ENCODE peak calls at places on chromosomes 2 and 18, in eight cellular contexts. One of them, this sample, is unnamed. For H3K27me3 and H3K36me3, the result is how much of the 10 kb centered on the place peaks cover.

GRCh38 chr2:128494307-128494639 is 175.6 kb upstream of the HS6ST1 start:
- DNase-seq in HCT116: no peak
- DNase-seq in IMR-90: no peak
- DNase-seq in effector memory CD4-positive, alpha-beta T cell: no peak
- DNase-seq in SK-N-SH: peak
- DNase-seq in GM12878: no peak
- DNase-seq in breast epithelium: no peak
- DNase-seq in endodermal cell: no peak
- DNase-seq in this sample: no peak

GRCh38 chr2:236942554-236942953 is 143.1 kb upstream of the COPS8 start:
- DNase-seq in HCT116: no peak
- DNase-seq in IMR-90: no peak
- DNase-seq in effector memory CD4-positive, alpha-beta T cell: no peak
- DNase-seq in SK-N-SH: no peak
- DNase-seq in GM12878: no peak
- DNase-seq in breast epithelium: no peak
- DNase-seq in endodermal cell: no peak
- DNase-seq in this sample: no peak

GRCh38 chr2:240513544-240514287 is 44.1 kb downstream of the ANKMY1 start:
- DNase-seq in HCT116: peak
- DNase-seq in IMR-90: peak
- DNase-seq in effector memory CD4-positive, alpha-beta T cell: peak
- DNase-seq in SK-N-SH: peak
- DNase-seq in GM12878: peak
- DNase-seq in breast epithelium: peak
- DNase-seq in endodermal cell: peak
- DNase-seq in this sample: peak

GRCh38 chr2:241768850-241769249 is 7.8 kb upstream of the GAL3ST2 start:
- DNase-seq in HCT116: no peak
- DNase-seq in IMR-90: no peak
- DNase-seq in effector memory CD4-positive, alpha-beta T cell: no peak
- DNase-seq in SK-N-SH: peak
- DNase-seq in GM12878: no peak
- DNase-seq in breast epithelium: peak
- DNase-seq in endodermal cell: no peak
- DNase-seq in this sample: peak

GRCh38 chr2:201949036-201950012 is 84.3 kb upstream of the FZD7 start:
- DNase-seq in HCT116: no peak
- DNase-seq in IMR-90: peak
- DNase-seq in effector memory CD4-positive, alpha-beta T cell: no peak
- DNase-seq in SK-N-SH: peak
- DNase-seq in GM12878: no peak
- DNase-seq in breast epithelium: no peak
- DNase-seq in endodermal cell: peak
- DNase-seq in this sample: peak

GRCh38 chr2:205721057-205721767 is 38.9 kb downstream of the NRP2 start:
- DNase-seq in HCT116: no peak
- DNase-seq in IMR-90: no peak
- DNase-seq in effector memory CD4-positive, alpha-beta T cell: no peak
- DNase-seq in SK-N-SH: no peak
- DNase-seq in GM12878: no peak
- DNase-seq in breast epithelium: no peak
- DNase-seq in endodermal cell: peak
- DNase-seq in this sample: peak

GRCh38 chr2:159046966-159047365 is 78.5 kb downstream of the TANC1 start:
- DNase-seq in HCT116: no peak
- DNase-seq in IMR-90: peak
- DNase-seq in effector memory CD4-positive, alpha-beta T cell: no peak
- DNase-seq in SK-N-SH: no peak
- DNase-seq in GM12878: no peak
- DNase-seq in breast epithelium: no peak
- DNase-seq in endodermal cell: no peak
- DNase-seq in this sample: no peak

GRCh38 chr2:232439758-232440135 is 16.2 kb upstream of the ALPI start:
- DNase-seq in HCT116: no peak
- DNase-seq in IMR-90: no peak
- DNase-seq in effector memory CD4-positive, alpha-beta T cell: no peak
- DNase-seq in SK-N-SH: peak
- DNase-seq in GM12878: no peak
- DNase-seq in breast epithelium: no peak
- DNase-seq in endodermal cell: peak
- DNase-seq in this sample: peak

GRCh38 chr2:216829533-216829932 is 30.3 kb downstream of the TNP1 start:
- DNase-seq in HCT116: no peak
- DNase-seq in IMR-90: peak
- DNase-seq in effector memory CD4-positive, alpha-beta T cell: no peak
- DNase-seq in SK-N-SH: no peak
- DNase-seq in GM12878: no peak
- DNase-seq in breast epithelium: peak
- DNase-seq in endodermal cell: no peak
- DNase-seq in this sample: no peak

GRCh38 chr2:9770308-9771100 is 72.8 kb upstream of the TAF1B start:
- DNase-seq in HCT116: peak
- DNase-seq in IMR-90: peak
- DNase-seq in effector memory CD4-positive, alpha-beta T cell: peak
- DNase-seq in SK-N-SH: peak
- DNase-seq in GM12878: no peak
- DNase-seq in breast epithelium: peak
- DNase-seq in endodermal cell: peak
- DNase-seq in this sample: peak

GRCh38 chr2:197011777-197012641 is 85.5 kb upstream of the PGAP1 start:
- DNase-seq in HCT116: peak
- DNase-seq in IMR-90: peak
- DNase-seq in effector memory CD4-positive, alpha-beta T cell: no peak
- DNase-seq in SK-N-SH: peak
- DNase-seq in GM12878: no peak
- DNase-seq in breast epithelium: no peak
- DNase-seq in endodermal cell: no peak
- DNase-seq in this sample: peak

GRCh38 chr2:237254911-237255578 is 158.9 kb downstream of the COL6A3 start:
- DNase-seq in HCT116: no peak
- DNase-seq in IMR-90: peak
- DNase-seq in effector memory CD4-positive, alpha-beta T cell: no peak
- DNase-seq in SK-N-SH: no peak
- DNase-seq in GM12878: no peak
- DNase-seq in breast epithelium: no peak
- DNase-seq in endodermal cell: no peak
- DNase-seq in this sample: no peak

GRCh38 chr2:166917433-166917832 is 29.2 kb downstream of the XIRP2 start:
- DNase-seq in HCT116: no peak
- DNase-seq in IMR-90: peak
- DNase-seq in effector memory CD4-positive, alpha-beta T cell: no peak
- DNase-seq in SK-N-SH: no peak
- DNase-seq in GM12878: no peak
- DNase-seq in breast epithelium: no peak
- DNase-seq in endodermal cell: no peak
- DNase-seq in this sample: no peak

GRCh38 chr2:73163522-73164367 is 38.6 kb upstream of the NOTO start:
- DNase-seq in HCT116: peak
- DNase-seq in IMR-90: peak
- DNase-seq in effector memory CD4-positive, alpha-beta T cell: peak
- DNase-seq in SK-N-SH: peak
- DNase-seq in GM12878: no peak
- DNase-seq in breast epithelium: no peak
- DNase-seq in endodermal cell: peak
- DNase-seq in this sample: peak

GRCh38 chr18:11178951-11179549 is 29.7 kb upstream of the PIEZO2 start:
- DNase-seq in HCT116: no peak
- DNase-seq in IMR-90: no peak
- DNase-seq in effector memory CD4-positive, alpha-beta T cell: no peak
- DNase-seq in SK-N-SH: no peak
- DNase-seq in GM12878: no peak
- DNase-seq in breast epithelium: peak
- DNase-seq in endodermal cell: no peak
- DNase-seq in this sample: no peak

GRCh38 chr2:37301408-37301807 is 23.2 kb downstream of the PRKD3 start:
- DNase-seq in HCT116: no peak
- DNase-seq in IMR-90: no peak
- DNase-seq in effector memory CD4-positive, alpha-beta T cell: no peak
- DNase-seq in SK-N-SH: no peak
- DNase-seq in GM12878: no peak
- DNase-seq in breast epithelium: no peak
- DNase-seq in endodermal cell: no peak
- DNase-seq in this sample: no peak

GRCh38 chr2:24919100-24919976 is 699 bp downstream of the ADCY3 start:
- DNase-seq in HCT116: no peak
- DNase-seq in IMR-90: peak
- DNase-seq in effector memory CD4-positive, alpha-beta T cell: peak
- DNase-seq in SK-N-SH: peak
- DNase-seq in GM12878: no peak
- DNase-seq in breast epithelium: no peak
- DNase-seq in endodermal cell: peak
- DNase-seq in this sample: peak

GRCh38 chr18:74963820-74964446 is 245.0 kb downstream of the PTGR3 start:
- DNase-seq in HCT116: peak
- DNase-seq in IMR-90: peak
- DNase-seq in effector memory CD4-positive, alpha-beta T cell: no peak
- DNase-seq in SK-N-SH: peak
- DNase-seq in GM12878: no peak
- DNase-seq in breast epithelium: no peak
- DNase-seq in endodermal cell: peak
- DNase-seq in this sample: peak

GRCh38 chr2:127175406-127175805 is 44.7 kb downstream of the CYP27C1 start:
- DNase-seq in HCT116: no peak
- DNase-seq in IMR-90: peak
- DNase-seq in effector memory CD4-positive, alpha-beta T cell: no peak
- DNase-seq in SK-N-SH: no peak
- DNase-seq in GM12878: no peak
- DNase-seq in breast epithelium: no peak
- DNase-seq in endodermal cell: peak
- DNase-seq in this sample: no peak

GRCh38 chr2:36556847-36557246 is 41.1 kb downstream of the FEZ2 start:
- DNase-seq in HCT116: no peak
- DNase-seq in IMR-90: peak
- DNase-seq in effector memory CD4-positive, alpha-beta T cell: no peak
- DNase-seq in SK-N-SH: no peak
- DNase-seq in GM12878: no peak
- DNase-seq in breast epithelium: no peak
- DNase-seq in endodermal cell: no peak
- DNase-seq in this sample: no peak

GRCh38 chr2:45813003-45813601 is 161.6 kb downstream of the PRKCE start:
- DNase-seq in HCT116: no peak
- DNase-seq in IMR-90: peak
- DNase-seq in effector memory CD4-positive, alpha-beta T cell: no peak
- DNase-seq in SK-N-SH: peak
- DNase-seq in GM12878: no peak
- DNase-seq in breast epithelium: no peak
- DNase-seq in endodermal cell: no peak
- DNase-seq in this sample: no peak

GRCh38 chr2:40746150-40746549 is 294.3 kb upstream of the SLC8A1 start:
- DNase-seq in HCT116: no peak
- DNase-seq in IMR-90: no peak
- DNase-seq in effector memory CD4-positive, alpha-beta T cell: no peak
- DNase-seq in SK-N-SH: no peak
- DNase-seq in GM12878: no peak
- DNase-seq in breast epithelium: no peak
- DNase-seq in endodermal cell: no peak
- DNase-seq in this sample: no peak

GRCh38 chr2:157427922-157428303 is 16.0 kb downstream of the CYTIP start:
- DNase-seq in HCT116: no peak
- DNase-seq in IMR-90: no peak
- DNase-seq in effector memory CD4-positive, alpha-beta T cell: no peak
- DNase-seq in SK-N-SH: no peak
- DNase-seq in GM12878: no peak
- DNase-seq in breast epithelium: no peak
- DNase-seq in endodermal cell: no peak
- DNase-seq in this sample: no peak

GRCh38 chr2:213251618-213252017 is 32.6 kb upstream of the SPAG16 start:
- DNase-seq in HCT116: peak
- DNase-seq in IMR-90: peak
- DNase-seq in effector memory CD4-positive, alpha-beta T cell: no peak
- DNase-seq in SK-N-SH: peak
- DNase-seq in GM12878: no peak
- DNase-seq in breast epithelium: no peak
- DNase-seq in endodermal cell: no peak
- DNase-seq in this sample: peak
- H3K4me3 ChIP-seq in HCT116: no peak
- H3K4me3 ChIP-seq in IMR-90: no peak
- H3K4me3 ChIP-seq in effector memory CD4-positive, alpha-beta T cell: no peak
- H3K4me3 ChIP-seq in SK-N-SH: peak
- H3K4me3 ChIP-seq in GM12878: no peak
- H3K4me3 ChIP-seq in breast epithelium: no peak
- H3K4me3 ChIP-seq in endodermal cell: no peak
- H3K4me3 ChIP-seq in this sample: no peak

GRCh38 chr18:31042068-31042390 is 513 bp downstream of the DSC3 start:
- DNase-seq in HCT116: no peak
- DNase-seq in IMR-90: no peak
- DNase-seq in effector memory CD4-positive, alpha-beta T cell: no peak
- DNase-seq in SK-N-SH: no peak
- DNase-seq in GM12878: no peak
- DNase-seq in breast epithelium: no peak
- DNase-seq in endodermal cell: no peak
- DNase-seq in this sample: no peak

GRCh38 chr18:31040982-31041345 is 1.6 kb downstream of the DSC3 start:
- DNase-seq in HCT116: no peak
- DNase-seq in IMR-90: no peak
- DNase-seq in effector memory CD4-positive, alpha-beta T cell: no peak
- DNase-seq in SK-N-SH: peak
- DNase-seq in GM12878: no peak
- DNase-seq in breast epithelium: no peak
- DNase-seq in endodermal cell: peak
- DNase-seq in this sample: peak

GRCh38 chr18:31042391-31043181 is at the start of gene DSC3:
- DNase-seq in HCT116: no peak
- DNase-seq in IMR-90: no peak
- DNase-seq in effector memory CD4-positive, alpha-beta T cell: no peak
- DNase-seq in SK-N-SH: peak
- DNase-seq in GM12878: no peak
- DNase-seq in breast epithelium: peak
- DNase-seq in endodermal cell: peak
- DNase-seq in this sample: peak

GRCh38 chr18:31039426-31039825 is 3.1 kb downstream of the DSC3 start:
- DNase-seq in HCT116: no peak
- DNase-seq in IMR-90: no peak
- DNase-seq in effector memory CD4-positive, alpha-beta T cell: no peak
- DNase-seq in SK-N-SH: no peak
- DNase-seq in GM12878: no peak
- DNase-seq in breast epithelium: no peak
- DNase-seq in endodermal cell: no peak
- DNase-seq in this sample: no peak

GRCh38 chr18:31041346-31042067 is 1.0 kb downstream of the DSC3 start:
- DNase-seq in HCT116: no peak
- DNase-seq in IMR-90: no peak
- DNase-seq in effector memory CD4-positive, alpha-beta T cell: no peak
- DNase-seq in SK-N-SH: peak
- DNase-seq in GM12878: no peak
- DNase-seq in breast epithelium: no peak
- DNase-seq in endodermal cell: peak
- DNase-seq in this sample: peak
- H3K27me3 ChIP-seq in HCT116: under half
- H3K27me3 ChIP-seq in IMR-90: under half
- H3K27me3 ChIP-seq in effector memory CD4-positive, alpha-beta T cell: under half
- H3K27me3 ChIP-seq in SK-N-SH: under half
- H3K27me3 ChIP-seq in GM12878: under half
- H3K27me3 ChIP-seq in breast epithelium: under half
- H3K27me3 ChIP-seq in endodermal cell: half or more
- H3K27me3 ChIP-seq in this sample: half or more

GRCh38 chr18:42941860-42942259 is 173.6 kb downstream of the RIT2 start:
- DNase-seq in HCT116: no peak
- DNase-seq in IMR-90: no peak
- DNase-seq in effector memory CD4-positive, alpha-beta T cell: no peak
- DNase-seq in SK-N-SH: no peak
- DNase-seq in GM12878: no peak
- DNase-seq in breast epithelium: no peak
- DNase-seq in endodermal cell: no peak
- DNase-seq in this sample: no peak
- H3K36me3 ChIP-seq in HCT116: under half
- H3K36me3 ChIP-seq in IMR-90: under half
- H3K36me3 ChIP-seq in effector memory CD4-positive, alpha-beta T cell: under half
- H3K36me3 ChIP-seq in SK-N-SH: under half
- H3K36me3 ChIP-seq in GM12878: under half
- H3K36me3 ChIP-seq in breast epithelium: under half
- H3K36me3 ChIP-seq in endodermal cell: under half
- H3K36me3 ChIP-seq in this sample: under half

GRCh38 chr18:77341527-77341926 is 91.9 kb downstream of the GALR1 start:
- DNase-seq in HCT116: no peak
- DNase-seq in IMR-90: no peak
- DNase-seq in effector memory CD4-positive, alpha-beta T cell: no peak
- DNase-seq in SK-N-SH: no peak
- DNase-seq in GM12878: no peak
- DNase-seq in breast epithelium: no peak
- DNase-seq in endodermal cell: no peak
- DNase-seq in this sample: peak
- H3K4me3 ChIP-seq in HCT116: no peak
- H3K4me3 ChIP-seq in IMR-90: no peak
- H3K4me3 ChIP-seq in effector memory CD4-positive, alpha-beta T cell: no peak
- H3K4me3 ChIP-seq in SK-N-SH: no peak
- H3K4me3 ChIP-seq in GM12878: no peak
- H3K4me3 ChIP-seq in breast epithelium: no peak
- H3K4me3 ChIP-seq in endodermal cell: no peak
- H3K4me3 ChIP-seq in this sample: no peak

This sample was measured in H7.